ENCODE peak calls at places on chromosome 2, in five cellular contexts. J, C, B, I and T are unnamed samples.
A peak's percentile ranks its signal among the peaks of the same experiment; 100 is the strongest.

GRCh38 chr2:37232131-37232933 is 874 bp downstream of the NDUFAF7 start:
- DNase-seq in J (no peak), C (peak; percentile 40), B (peak; percentile 30), I (peak; percentile 27), T (no peak)

GRCh38 chr2:110105608-110106467 is 9.8 kb downstream of the MALL start:
- DNase-seq in J (no peak), C (peak; percentile 78), B (no peak), I (peak; percentile 64), T (peak; percentile 92)

GRCh38 chr2:216235462-216235861 is 126.3 kb downstream of the XRCC5 start:
- DNase-seq in J (no peak), C (no peak), B (no peak), I (no peak), T (no peak)

GRCh38 chr2:205850611-205851010 is 168.3 kb downstream of the NRP2 start:
- DNase-seq in J (no peak), C (no peak), B (no peak), I (no peak), T (no peak)

GRCh38 chr2:173553589-173553988 is 198.9 kb downstream of the CDCA7 start:
- DNase-seq in J (no peak), C (peak; percentile 28), B (no peak), I (peak; percentile 86), T (no peak)

GRCh38 chr2:176652300-176653182 is 383.3 kb downstream of the MTX2 start:
- DNase-seq in J (no peak), C (peak; percentile 54), B (no peak), I (peak; percentile 67), T (no peak)

GRCh38 chr2:222361787-222362186 is 62.6 kb upstream of the SGPP2 start:
- DNase-seq in J (no peak), C (no peak), B (no peak), I (no peak), T (no peak)

GRCh38 chr2:62718225-62718822 is 12.8 kb downstream of the EHBP1 start:
- DNase-seq in J (no peak), C (no peak), B (no peak), I (no peak), T (no peak)

GRCh38 chr2:52512760-52513159 is 1254.8 kb upstream of the CHAC2 start:
- DNase-seq in J (no peak), C (no peak), B (no peak), I (no peak), T (no peak)